ENCODE peak calls at places on chromosomes 12 and 14, in seven cellular contexts. R is heart left ventricle, W is fibroblast of the conjunctiva, C is NCI-H187 treated with DMSO at 0.1 percent for 48 hours, M is cardiac muscle cell, L is activated T-cell treated with anti-CD3 and anti-CD28 coated beads for 1 hour, Q is ACHN. H is an unnamed sample.

GRCh38 chr12:132291402-132292175 is 37.8 kb downstream of the GALNT9 start:
- DNase-seq in R (no peak), W (no peak), C (no peak), M (no peak), L (no peak), Q (no peak), H (no peak)

GRCh38 chr12:106070147-106070546 is 68.6 kb downstream of the NUAK1 start:
- DNase-seq in R (no peak), W (no peak), C (no peak), M (no peak), L (no peak), Q (no peak), H (no peak)

GRCh38 chr14:73977896-73978295 is 27.8 kb downstream of the COQ6 start:
- DNase-seq in R (no peak), W (no peak), C (no peak), M (no peak), L (no peak), Q (no peak), H (no peak)

GRCh38 chr12:109389146-109389545 is 41.4 kb downstream of the MYO1H start:
- DNase-seq in R (no peak), W (no peak), C (no peak), M (no peak), L (no peak), Q (no peak), H (no peak)

GRCh38 chr12:126784328-126784921 is 1482.5 kb upstream of the TMEM132C start:
- DNase-seq in R (no peak), W (peak), C (no peak), M (no peak), L (no peak), Q (peak), H (no peak)

GRCh38 chr14:86357119-86357518 is 827.2 kb downstream of the FLRT2 start:
- DNase-seq in R (no peak), W (no peak), C (no peak), M (no peak), L (no peak), Q (no peak), H (no peak)

GRCh38 chr14:74562515-74563232 is 49.4 kb downstream of the LTBP2 start:
- DNase-seq in R (peak), W (no peak), C (no peak), M (no peak), L (no peak), Q (no peak), H (no peak)

GRCh38 chr14:106556665-106557289 is 1030.4 kb downstream of the TMEM121 start:
- DNase-seq in R (no peak), W (no peak), C (no peak), M (no peak), L (peak), Q (peak), H (peak)

GRCh38 chr12:50569321-50569720 is 64.5 kb downstream of the DIP2B start:
- DNase-seq in R (no peak), W (no peak), C (no peak), M (no peak), L (no peak), Q (no peak), H (no peak)

GRCh38 chr12:84637926-84638325 is 274.7 kb downstream of the SLC6A15 start:
- DNase-seq in R (no peak), W (no peak), C (no peak), M (no peak), L (no peak), Q (no peak), H (no peak)

GRCh38 chr12:60529261-60529660 is 933.4 kb downstream of the SLC16A7 start:
- DNase-seq in R (no peak), W (no peak), C (no peak), M (no peak), L (no peak), Q (no peak), H (no peak)

GRCh38 chr14:51597511-51597920 is 54.2 kb upstream of the FRMD6 start:
- DNase-seq in R (no peak), W (no peak), C (no peak), M (no peak), L (no peak), Q (no peak), H (no peak)

GRCh38 chr12:27517961-27518668 is 5.9 kb upstream of the PPFIBP1 start:
- DNase-seq in R (no peak), W (no peak), C (no peak), M (no peak), L (no peak), Q (no peak), H (no peak)

GRCh38 chr14:37595809-37596595 is 573 bp downstream of the TTC6 start:
- DNase-seq in R (no peak), W (no peak), C (peak), M (no peak), L (no peak), Q (peak), H (peak)

GRCh38 chr14:100524933-100525243 is 62.3 kb downstream of the BEGAIN start:
- DNase-seq in R (no peak), W (no peak), C (no peak), M (no peak), L (no peak), Q (peak), H (peak)

GRCh38 chr12:116136340-116136739 is 141.2 kb downstream of the MED13L start:
- DNase-seq in R (no peak), W (no peak), C (no peak), M (peak), L (no peak), Q (peak), H (peak)

GRCh38 chr14:75182820-75183219 is 6.4 kb upstream of the TMED10 start:
- DNase-seq in R (no peak), W (peak), C (no peak), M (peak), L (no peak), Q (no peak), H (no peak)

GRCh38 chr14:63727736-63728728 is at the start of gene SGPP1:
- DNase-seq in R (peak), W (peak), C (no peak), M (peak), L (peak), Q (peak), H (peak)

GRCh38 chr14:67674480-67675218 is at the start of gene VTI1B:
- DNase-seq in R (peak), W (no peak), C (peak), M (peak), L (peak), Q (peak), H (peak)

GRCh38 chr12:109637341-109637740 is 63.7 kb downstream of the MVK start:
- DNase-seq in R (no peak), W (no peak), C (no peak), M (no peak), L (no peak), Q (no peak), H (no peak)

GRCh38 chr12:7129647-7130536 is at the start of gene CLSTN3:
- DNase-seq in R (peak), W (peak), C (peak), M (peak), L (peak), Q (peak), H (peak)

GRCh38 chr12:107130830-107131760 is 37.7 kb upstream of the CRY1 start:
- DNase-seq in R (no peak), W (no peak), C (peak), M (no peak), L (no peak), Q (no peak), H (no peak)

GRCh38 chr12:12925383-12925782 is 26.6 kb downstream of the GPRC5D start:
- DNase-seq in R (no peak), W (no peak), C (no peak), M (peak), L (no peak), Q (no peak), H (no peak)

GRCh38 chr14:94113073-94113472 is 2.5 kb downstream of the IFI27 start:
- DNase-seq in R (no peak), W (no peak), C (no peak), M (no peak), L (no peak), Q (no peak), H (no peak)

GRCh38 chr12:11685716-11686115 is 36.2 kb downstream of the ETV6 start:
- DNase-seq in R (no peak), W (no peak), C (no peak), M (no peak), L (no peak), Q (no peak), H (no peak)

GRCh38 chr14:35594616-35595015 is 60.7 kb downstream of the INSM2 start:
- DNase-seq in R (no peak), W (no peak), C (no peak), M (peak), L (no peak), Q (no peak), H (no peak)